ENCODE peak calls at places on chromosomes 2 and 18, in four cellular contexts. G is heart right ventricle, Y is RWPE1, W is foreskin fibroblast. N is an unnamed sample.

GRCh38 chr2:3692375-3692774 is 11.0 kb upstream of the DCDC2C start:
- DNase-seq in G (no peak), Y (peak), W (peak), N (peak)

GRCh38 chr2:56185101-56185581 is 1.4 kb downstream of the CCDC85A start:
- DNase-seq in G (peak), Y (no peak), W (peak), N (peak)

GRCh38 chr2:39114771-39115170 is 6.1 kb downstream of the SOS1 start:
- DNase-seq in G (no peak), Y (no peak), W (peak), N (no peak)

GRCh38 chr2:72198532-72199241 is 51.0 kb upstream of the CYP26B1 start:
- DNase-seq in G (no peak), Y (peak), W (peak), N (no peak)

GRCh38 chr2:44362207-44363015 is 664 bp downstream of the CAMKMT start:
- DNase-seq in G (peak), Y (peak), W (peak), N (peak)

GRCh38 chr2:157760949-157761348 is 115.2 kb downstream of the ACVR1 start:
- DNase-seq in G (no peak), Y (no peak), W (no peak), N (no peak)

GRCh38 chr2:169734172-169734847 is 678 bp downstream of the KLHL23 start:
- DNase-seq in G (peak), Y (peak), W (peak), N (peak)

GRCh38 chr2:46793423-46794416 is 121.9 kb downstream of the MCFD2 start:
- DNase-seq in G (no peak), Y (no peak), W (no peak), N (peak)

GRCh38 chr18:69853061-69853460 is 94.6 kb downstream of the CD226 start:
- DNase-seq in G (no peak), Y (no peak), W (no peak), N (no peak)

GRCh38 chr2:61291851-61292575 is 130.0 kb downstream of the C2orf74 start:
- DNase-seq in G (no peak), Y (no peak), W (no peak), N (no peak)

GRCh38 chr2:174014021-174014698 is 49.0 kb upstream of the SP3 start:
- DNase-seq in G (no peak), Y (no peak), W (peak), N (no peak)

GRCh38 chr18:13107074-13107473 is 111.5 kb upstream of the LDLRAD4 start:
- DNase-seq in G (no peak), Y (no peak), W (peak), N (no peak)

GRCh38 chr2:70303186-70303585 is 1.3 kb upstream of the FAM136A start:
- DNase-seq in G (no peak), Y (no peak), W (no peak), N (no peak)

GRCh38 chr2:88669371-88670214 is 21.9 kb upstream of the RPIA start:
- DNase-seq in G (no peak), Y (peak), W (peak), N (peak)

GRCh38 chr18:9712606-9713005 is 4.5 kb downstream of the RAB31 start:
- DNase-seq in G (no peak), Y (no peak), W (no peak), N (no peak)

GRCh38 chr2:154455201-154455600 is 243.3 kb upstream of the KCNJ3 start:
- DNase-seq in G (no peak), Y (no peak), W (peak), N (no peak)

GRCh38 chr2:17912266-17912691 is 33.8 kb downstream of the KCNS3 start:
- DNase-seq in G (no peak), Y (no peak), W (no peak), N (no peak)

GRCh38 chr2:46520108-46520507 is 40.7 kb downstream of the TMEM247 start:
- DNase-seq in G (no peak), Y (no peak), W (peak), N (no peak)

GRCh38 chr2:71925268-71926097 is 222.2 kb downstream of the CYP26B1 start:
- DNase-seq in G (no peak), Y (no peak), W (no peak), N (no peak)

GRCh38 chr18:70490008-70490933 is 201.4 kb downstream of the SOCS6 start:
- DNase-seq in G (no peak), Y (peak), W (peak), N (peak)

GRCh38 chr18:43596106-43596712 is 318.9 kb upstream of the SYT4 start:
- DNase-seq in G (no peak), Y (peak), W (peak), N (no peak)

GRCh38 chr2:8628179-8628869 is 53.5 kb upstream of the ID2 start:
- DNase-seq in G (no peak), Y (no peak), W (no peak), N (peak)

GRCh38 chr18:3970929-3971328 is 484.2 kb downstream of the DLGAP1 start:
- DNase-seq in G (no peak), Y (no peak), W (no peak), N (no peak)
- TF ChIP-seq CTCF in G (no peak), Y (no peak), W (peak), N (no peak)

DNA sequence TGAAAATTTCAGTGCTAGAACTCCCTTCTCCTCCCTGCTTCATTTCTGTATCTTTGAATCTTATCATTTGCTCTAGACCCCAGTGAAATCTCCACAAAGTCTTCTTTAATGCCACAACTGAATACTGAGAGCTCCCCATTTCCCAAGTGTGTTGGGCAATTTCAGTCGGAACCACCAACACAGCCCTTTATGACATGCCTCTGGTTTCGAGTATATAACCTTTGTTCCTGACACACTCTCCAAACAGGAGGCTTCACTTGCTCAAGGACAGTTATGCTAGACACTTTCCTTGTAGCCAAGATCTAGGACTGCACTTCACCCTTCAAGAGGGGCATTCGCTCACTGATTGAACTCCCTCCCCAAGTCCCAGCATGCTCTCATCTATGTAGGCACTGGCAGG is 18.6 kb upstream of the TTR start:
- DNase-seq in G (no peak), Y (no peak), W (no peak), N (no peak)
- TF ChIP-seq CTCF in G (no peak), Y (no peak), W (no peak), N (no peak)

DNA sequence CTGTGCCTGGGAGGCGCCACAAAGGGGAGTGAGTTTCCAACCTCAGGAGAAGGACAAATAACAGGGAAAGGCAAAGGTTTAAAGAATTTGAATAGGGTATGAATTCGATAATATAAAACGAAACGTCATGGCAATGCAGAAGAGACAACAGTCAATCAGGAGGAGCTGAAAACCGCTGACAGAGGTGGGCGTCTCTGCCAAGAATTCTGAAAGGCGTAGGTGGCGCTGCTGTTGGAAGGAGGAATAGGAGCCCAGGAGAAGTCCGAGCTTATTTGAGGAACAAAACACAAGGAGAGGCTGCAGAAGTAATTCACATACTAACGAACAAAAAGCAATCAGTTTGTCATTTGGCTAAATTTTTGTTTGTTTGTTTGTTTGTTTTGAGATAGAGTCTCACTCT is 485.8 kb upstream of the POU3F3 start:
- DNase-seq in G (no peak), Y (no peak), W (no peak), N (no peak)
- TF ChIP-seq CTCF in G (no peak), Y (no peak), W (no peak), N (no peak)

GRCh38 chr18:644395-645004 is 13.0 kb upstream of the TYMS start:
- DNase-seq in G (no peak), Y (no peak), W (no peak), N (no peak)
- TF ChIP-seq CTCF in G (no peak), Y (no peak), W (no peak), N (no peak)

DNA sequence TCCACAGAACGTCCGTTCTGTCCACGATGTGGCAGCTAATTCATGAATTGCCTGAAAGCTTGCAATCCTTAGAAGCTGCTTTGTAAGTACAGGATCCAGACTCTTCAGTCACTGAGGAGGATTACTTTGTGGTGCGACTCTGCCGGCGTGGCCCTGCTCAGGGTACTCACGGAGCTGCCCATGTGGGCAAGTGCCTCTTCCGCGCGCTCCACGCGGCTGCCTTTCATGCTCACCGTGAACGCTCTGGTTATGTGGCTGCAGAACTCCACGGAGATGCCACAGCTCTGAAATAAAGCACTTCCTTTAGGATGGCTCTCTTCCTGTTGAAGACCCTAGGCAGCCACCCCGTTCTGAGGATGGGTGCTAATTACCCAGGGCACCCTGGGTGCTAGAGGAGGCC is 31.0 kb downstream of the RMC1 start:
- DNase-seq in G (no peak), Y (no peak), W (no peak), N (no peak)
- TF ChIP-seq CTCF in G (no peak), Y (no peak), W (no peak), N (no peak)

GRCh38 chr2:26615336-26616031 is 25.7 kb downstream of the CIB4 start:
- DNase-seq in G (no peak), Y (no peak), W (no peak), N (no peak)
- TF ChIP-seq CTCF in G (no peak), Y (no peak), W (no peak), N (no peak)

N was measured in Calu3.